ENCODE peak calls at places on chromosome 21, in four cellular contexts. One of them, this sample, is unnamed.

GRCh38 chr21:37877888-37878684 is 38.2 kb downstream of the KCNJ6 start:
- DNase-seq in stomach: no peak
- DNase-seq in heart left ventricle: no peak
- DNase-seq in tibial nerve: no peak
- DNase-seq in this sample: no peak

GRCh38 chr21:46560568-46561447 is 44.1 kb downstream of the S100B start:
- DNase-seq in stomach: peak; percentile 18
- DNase-seq in tibial nerve: no peak
- DNase-seq in heart left ventricle: no peak
- DNase-seq in this sample: no peak

GRCh38 chr21:29338256-29338655 is 39.5 kb downstream of the BACH1 start:
- DNase-seq in stomach: no peak
- DNase-seq in heart left ventricle: no peak
- DNase-seq in tibial nerve: no peak
- DNase-seq in this sample: no peak

GRCh38 chr21:16420086-16420724 is 690.4 kb downstream of the USP25 start:
- DNase-seq in tibial nerve: peak; percentile 38
- DNase-seq in stomach: peak; percentile 42
- DNase-seq in heart left ventricle: peak; percentile 56
- DNase-seq in this sample: no peak

GRCh38 chr21:17476006-17476405 is 36.8 kb upstream of the CXADR start:
- DNase-seq in tibial nerve: no peak
- DNase-seq in heart left ventricle: no peak
- DNase-seq in stomach: peak; percentile 65
- DNase-seq in this sample: no peak

GRCh38 chr21:37699024-37699770 is 217.1 kb downstream of the KCNJ6 start:
- DNase-seq in stomach: no peak
- DNase-seq in tibial nerve: no peak
- DNase-seq in heart left ventricle: no peak
- DNase-seq in this sample: no peak

GRCh38 chr21:36936361-36937135 is 29.9 kb downstream of the HLCS start:
- DNase-seq in tibial nerve: no peak
- DNase-seq in stomach: no peak
- DNase-seq in heart left ventricle: no peak
- DNase-seq in this sample: no peak

GRCh38 chr21:37987668-37988067 is 71.4 kb upstream of the KCNJ6 start:
- DNase-seq in tibial nerve: no peak
- DNase-seq in stomach: no peak
- DNase-seq in heart left ventricle: no peak
- DNase-seq in this sample: no peak

DNA sequence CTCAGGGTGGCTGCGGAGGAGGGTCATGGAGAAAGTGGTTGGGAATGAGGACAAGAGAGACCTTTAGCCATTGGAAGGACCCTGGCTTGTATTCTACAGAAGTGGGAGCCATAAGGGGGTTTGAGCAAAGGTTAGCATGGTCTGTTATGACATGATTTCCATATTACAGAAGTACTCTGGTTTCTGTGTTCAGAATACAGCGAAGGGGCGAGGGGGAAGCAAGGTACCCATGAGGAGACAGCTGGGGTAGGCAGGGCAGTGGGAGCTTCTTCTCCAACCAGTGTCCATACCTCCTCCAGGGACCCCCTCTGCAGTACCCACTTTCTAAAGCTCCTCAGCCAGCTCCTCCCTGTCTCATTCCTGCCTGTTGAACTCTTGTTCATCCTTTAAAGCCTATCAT is 21.9 kb upstream of the KCNE1 start:
- DNase-seq in stomach: no peak
- DNase-seq in heart left ventricle: no peak
- DNase-seq in tibial nerve: no peak
- DNase-seq in this sample: no peak
- TF ChIP-seq POLR2A in stomach: no peak
- TF ChIP-seq POLR2A in heart left ventricle: no peak
- TF ChIP-seq POLR2A in tibial nerve: no peak
- TF ChIP-seq POLR2A in this sample: no peak

GRCh38 chr21:44331209-44331608 is 8.0 kb downstream of the CFAP410 start:
- DNase-seq in tibial nerve: no peak
- DNase-seq in stomach: no peak
- DNase-seq in heart left ventricle: no peak
- DNase-seq in this sample: no peak

GRCh38 chr21:44330698-44331097 is 8.5 kb downstream of the CFAP410 start:
- DNase-seq in heart left ventricle: no peak
- DNase-seq in stomach: no peak
- DNase-seq in tibial nerve: no peak
- DNase-seq in this sample: no peak

GRCh38 chr21:44331650-44332306 is 7.4 kb downstream of the CFAP410 start:
- DNase-seq in heart left ventricle: no peak
- DNase-seq in tibial nerve: no peak
- DNase-seq in stomach: no peak
- DNase-seq in this sample: no peak

GRCh38 chr21:44329086-44329889 is 9.9 kb downstream of the CFAP410 start:
- DNase-seq in tibial nerve: no peak
- DNase-seq in stomach: no peak
- DNase-seq in heart left ventricle: no peak
- DNase-seq in this sample: no peak

DNA sequence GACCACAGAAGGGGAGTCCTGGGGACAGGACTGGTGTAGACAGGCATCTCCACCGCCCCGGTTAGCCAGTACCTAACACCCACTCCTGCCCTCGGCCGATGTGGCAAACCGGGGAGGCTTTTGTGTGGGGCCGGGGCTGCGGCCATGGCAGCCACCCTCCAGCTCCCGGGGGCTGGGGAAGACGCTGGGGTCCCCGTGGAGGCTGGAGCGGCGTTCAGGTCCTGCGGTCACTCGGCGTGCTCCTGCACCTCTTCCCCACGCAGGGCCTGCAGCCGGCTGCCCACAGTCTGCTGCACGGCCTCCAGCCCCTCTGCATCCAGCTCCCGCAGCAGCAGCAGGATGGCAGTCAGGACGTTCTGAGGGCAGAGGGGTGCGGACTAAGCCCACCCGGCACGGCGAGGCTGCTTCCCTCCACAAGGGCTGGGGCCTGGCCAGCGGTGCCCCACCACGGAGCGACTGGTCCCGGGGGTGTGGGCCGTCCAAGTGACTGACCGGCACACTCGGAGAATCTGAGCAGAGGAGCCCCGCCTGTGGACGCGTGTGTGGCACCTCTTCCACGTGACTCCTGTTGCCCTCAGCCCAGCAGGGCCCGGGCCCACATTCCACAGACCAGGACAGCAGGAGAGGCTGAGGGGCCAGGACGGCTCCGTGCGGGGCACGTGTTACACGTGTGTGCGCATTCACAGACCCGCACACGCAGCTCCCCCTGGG is 9.1 kb downstream of the CFAP410 start:
- DNase-seq in stomach: no peak
- DNase-seq in heart left ventricle: no peak
- DNase-seq in tibial nerve: no peak
- DNase-seq in this sample: no peak
- TF ChIP-seq POLR2A in stomach: no peak
- TF ChIP-seq POLR2A in heart left ventricle: no peak
- TF ChIP-seq POLR2A in tibial nerve: no peak
- TF ChIP-seq POLR2A in this sample: no peak

DNA sequence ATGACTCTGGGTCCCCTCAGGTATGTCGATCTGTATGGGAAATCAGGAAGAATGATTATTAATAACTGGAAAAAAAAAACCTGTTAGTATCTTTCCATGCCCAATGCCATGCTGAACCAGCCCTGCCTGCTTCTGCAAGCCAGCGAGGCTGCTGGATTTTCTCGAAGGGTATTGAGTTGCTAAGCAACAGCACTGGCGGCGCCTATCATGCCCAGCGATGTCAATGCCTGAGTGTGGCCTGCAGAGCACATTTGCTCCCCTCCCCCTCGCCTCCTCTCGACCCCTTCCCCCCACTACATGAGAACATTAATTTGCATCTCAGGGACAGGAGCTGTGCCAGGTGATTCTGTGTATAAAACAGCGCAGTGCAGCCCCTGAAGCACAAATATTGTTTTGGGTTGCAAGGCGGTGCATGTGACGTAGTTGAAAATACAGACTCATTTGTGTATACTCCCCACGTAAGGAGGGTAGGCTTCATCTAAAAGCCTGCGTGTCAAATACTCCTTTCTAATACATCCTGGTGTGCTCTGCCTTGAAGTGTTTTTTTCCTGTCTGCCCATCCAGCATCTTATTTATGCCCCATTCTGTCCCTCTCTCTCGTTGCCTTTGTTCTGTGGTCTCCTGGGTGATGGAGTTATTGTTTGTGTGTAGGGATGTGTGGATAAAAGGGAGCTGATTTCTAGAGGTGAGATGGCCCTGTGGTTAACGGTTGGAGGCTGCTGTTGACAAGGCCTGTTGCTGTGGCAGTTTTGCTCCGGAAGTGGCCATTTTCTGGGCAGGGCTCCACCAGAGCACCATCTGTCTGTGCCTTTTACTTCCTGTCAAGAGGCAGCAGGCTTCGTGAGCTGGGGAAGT is 32.7 kb upstream of the ATP5PO start:
- DNase-seq in tibial nerve: no peak
- DNase-seq in heart left ventricle: peak; percentile 37
- DNase-seq in stomach: peak; percentile 72
- DNase-seq in this sample: peak; percentile 19
- TF ChIP-seq POLR2A in tibial nerve: no peak
- TF ChIP-seq POLR2A in heart left ventricle: no peak
- TF ChIP-seq POLR2A in stomach: no peak
- TF ChIP-seq POLR2A in this sample: no peak

GRCh38 chr21:45488839-45489479 is 53.3 kb downstream of the SLC19A1 start:
- DNase-seq in tibial nerve: no peak
- DNase-seq in stomach: no peak
- DNase-seq in heart left ventricle: no peak
- DNase-seq in this sample: no peak

GRCh38 chr21:45486443-45487160 is 55.6 kb downstream of the SLC19A1 start:
- DNase-seq in tibial nerve: no peak
- DNase-seq in heart left ventricle: no peak
- DNase-seq in stomach: no peak
- DNase-seq in this sample: no peak

GRCh38 chr21:45487891-45488600 is 54.2 kb downstream of the SLC19A1 start:
- DNase-seq in tibial nerve: no peak
- DNase-seq in stomach: no peak
- DNase-seq in heart left ventricle: no peak
- DNase-seq in this sample: no peak

GRCh38 chr21:45485686-45486442 is 56.4 kb downstream of the SLC19A1 start:
- DNase-seq in heart left ventricle: no peak
- DNase-seq in tibial nerve: no peak
- DNase-seq in stomach: no peak
- DNase-seq in this sample: no peak

GRCh38 chr21:45487161-45487806 is 55.0 kb downstream of the SLC19A1 start:
- DNase-seq in tibial nerve: no peak
- DNase-seq in stomach: no peak
- DNase-seq in heart left ventricle: no peak
- DNase-seq in this sample: no peak
- TF ChIP-seq POLR2A in tibial nerve: no peak
- TF ChIP-seq POLR2A in stomach: no peak
- TF ChIP-seq POLR2A in heart left ventricle: no peak
- TF ChIP-seq POLR2A in this sample: no peak

DNA sequence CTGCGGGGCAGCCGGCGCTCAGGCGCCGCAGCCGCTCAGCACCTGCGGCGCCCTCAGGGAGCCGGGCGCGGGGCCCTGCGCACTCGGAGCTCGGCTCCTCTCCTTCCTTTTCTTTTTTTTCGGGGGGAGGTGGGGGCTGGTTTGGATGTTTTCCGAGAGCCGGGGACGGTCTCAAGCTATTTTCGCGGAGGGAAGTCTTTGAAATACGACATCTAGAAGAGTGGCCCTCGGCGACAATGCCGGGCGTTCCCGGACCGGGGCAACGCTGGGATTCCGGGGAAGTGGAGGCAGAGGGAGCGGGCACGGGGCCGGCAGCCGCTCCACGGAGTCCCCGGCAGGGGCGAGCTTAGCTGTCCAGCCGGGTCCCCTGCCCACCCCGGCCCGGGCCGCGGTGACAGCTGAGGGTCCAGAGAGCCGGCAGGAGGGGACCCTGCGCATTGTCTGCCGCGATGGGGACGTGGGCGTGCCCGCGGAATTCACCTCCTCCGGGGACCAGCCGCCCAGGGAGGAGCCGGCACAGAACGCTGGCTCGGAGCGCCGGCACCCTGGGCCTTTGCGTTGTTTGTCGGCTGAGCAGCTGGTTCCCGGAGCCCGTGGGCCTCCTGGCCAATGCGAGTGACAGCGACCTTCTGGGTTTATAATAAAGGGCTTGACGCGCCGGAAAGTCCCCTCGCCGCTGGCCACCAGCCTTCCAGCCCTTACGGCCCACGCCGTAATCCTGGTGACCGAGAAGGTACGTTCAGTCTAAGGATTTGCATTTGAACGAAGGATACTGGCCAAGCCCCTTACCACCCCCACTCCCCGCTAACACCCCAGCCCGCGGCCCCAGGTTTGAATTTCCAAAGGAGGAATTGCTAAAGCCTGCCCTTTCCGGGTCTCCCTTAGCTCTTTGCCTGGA is 582 bp downstream of the SLC37A1 start:
- DNase-seq in heart left ventricle: peak; percentile 48
- DNase-seq in tibial nerve: no peak
- DNase-seq in stomach: peak; percentile 76
- DNase-seq in this sample: no peak
- TF ChIP-seq POLR2A in heart left ventricle: no peak
- TF ChIP-seq POLR2A in tibial nerve: peak; percentile 24
- TF ChIP-seq POLR2A in stomach: no peak
- TF ChIP-seq POLR2A in this sample: no peak

This sample was measured in erythroblast.